ENCODE peak calls at places on chromosomes 13 and 19, in ten cellular contexts. One of them, this sample, is unnamed.

GRCh38 chr19:824885-825284 is 2.8 kb upstream of the AZU1 start:
- DNase-seq in CD8-positive, alpha-beta T cell: no peak
- DNase-seq in right lobe of liver: no peak
- DNase-seq in hepatocyte: no peak
- DNase-seq in GM23338: no peak
- DNase-seq in HFF-Myc: no peak
- DNase-seq in tibial artery: no peak
- DNase-seq in ovary: no peak
- DNase-seq in left ventricle myocardium inferior: no peak
- DNase-seq in cardiac fibroblast: no peak
- DNase-seq in this sample: no peak

GRCh38 chr19:38033658-38034150 is 126.7 kb downstream of the SIPA1L3 start:
- DNase-seq in CD8-positive, alpha-beta T cell: no peak
- DNase-seq in right lobe of liver: no peak
- DNase-seq in hepatocyte: no peak
- DNase-seq in GM23338: peak
- DNase-seq in HFF-Myc: no peak
- DNase-seq in tibial artery: no peak
- DNase-seq in ovary: no peak
- DNase-seq in left ventricle myocardium inferior: no peak
- DNase-seq in cardiac fibroblast: peak
- DNase-seq in this sample: no peak

GRCh38 chr13:113804017-113804702 is 45.1 kb downstream of the TMEM255B start:
- DNase-seq in CD8-positive, alpha-beta T cell: no peak
- DNase-seq in right lobe of liver: no peak
- DNase-seq in hepatocyte: no peak
- DNase-seq in GM23338: no peak
- DNase-seq in HFF-Myc: no peak
- DNase-seq in tibial artery: peak
- DNase-seq in ovary: no peak
- DNase-seq in left ventricle myocardium inferior: no peak
- DNase-seq in cardiac fibroblast: no peak
- DNase-seq in this sample: no peak

GRCh38 chr13:44191504-44192171 is 182.0 kb upstream of the SERP2 start:
- DNase-seq in CD8-positive, alpha-beta T cell: no peak
- DNase-seq in right lobe of liver: no peak
- DNase-seq in hepatocyte: peak
- DNase-seq in GM23338: peak
- DNase-seq in HFF-Myc: peak
- DNase-seq in tibial artery: peak
- DNase-seq in ovary: peak
- DNase-seq in left ventricle myocardium inferior: no peak
- DNase-seq in cardiac fibroblast: peak
- DNase-seq in this sample: no peak

GRCh38 chr13:31322025-31322424 is 122.2 kb downstream of the B3GLCT start:
- DNase-seq in CD8-positive, alpha-beta T cell: no peak
- DNase-seq in right lobe of liver: no peak
- DNase-seq in hepatocyte: peak
- DNase-seq in GM23338: no peak
- DNase-seq in HFF-Myc: no peak
- DNase-seq in tibial artery: no peak
- DNase-seq in ovary: no peak
- DNase-seq in left ventricle myocardium inferior: peak
- DNase-seq in cardiac fibroblast: peak
- DNase-seq in this sample: no peak

GRCh38 chr13:34155931-34156607 is 338.1 kb downstream of the RFC3 start:
- DNase-seq in CD8-positive, alpha-beta T cell: no peak
- DNase-seq in right lobe of liver: no peak
- DNase-seq in hepatocyte: peak
- DNase-seq in GM23338: no peak
- DNase-seq in HFF-Myc: peak
- DNase-seq in tibial artery: no peak
- DNase-seq in ovary: no peak
- DNase-seq in left ventricle myocardium inferior: no peak
- DNase-seq in cardiac fibroblast: peak
- DNase-seq in this sample: no peak

GRCh38 chr19:34574704-34575103 is 93.1 kb downstream of the WTIP start:
- DNase-seq in CD8-positive, alpha-beta T cell: no peak
- DNase-seq in right lobe of liver: no peak
- DNase-seq in hepatocyte: no peak
- DNase-seq in GM23338: no peak
- DNase-seq in HFF-Myc: no peak
- DNase-seq in tibial artery: no peak
- DNase-seq in ovary: no peak
- DNase-seq in left ventricle myocardium inferior: no peak
- DNase-seq in cardiac fibroblast: no peak
- DNase-seq in this sample: no peak

GRCh38 chr13:61685683-61686013 is 270.0 kb upstream of the PCDH20 start:
- DNase-seq in CD8-positive, alpha-beta T cell: no peak
- DNase-seq in right lobe of liver: no peak
- DNase-seq in hepatocyte: peak
- DNase-seq in GM23338: peak
- DNase-seq in HFF-Myc: no peak
- DNase-seq in tibial artery: no peak
- DNase-seq in ovary: no peak
- DNase-seq in left ventricle myocardium inferior: no peak
- DNase-seq in cardiac fibroblast: no peak
- DNase-seq in this sample: peak

GRCh38 chr13:35157143-35157755 is 215.2 kb downstream of the NBEA start:
- DNase-seq in CD8-positive, alpha-beta T cell: no peak
- DNase-seq in right lobe of liver: no peak
- DNase-seq in hepatocyte: peak
- DNase-seq in GM23338: peak
- DNase-seq in HFF-Myc: peak
- DNase-seq in tibial artery: no peak
- DNase-seq in ovary: no peak
- DNase-seq in left ventricle myocardium inferior: no peak
- DNase-seq in cardiac fibroblast: peak
- DNase-seq in this sample: no peak

GRCh38 chr13:27556109-27556508 is 64.2 kb downstream of the LNX2 start:
- DNase-seq in CD8-positive, alpha-beta T cell: no peak
- DNase-seq in right lobe of liver: no peak
- DNase-seq in hepatocyte: no peak
- DNase-seq in GM23338: no peak
- DNase-seq in HFF-Myc: no peak
- DNase-seq in tibial artery: peak
- DNase-seq in ovary: no peak
- DNase-seq in left ventricle myocardium inferior: no peak
- DNase-seq in cardiac fibroblast: peak
- DNase-seq in this sample: no peak

GRCh38 chr13:24161980-24162517 is 1.5 kb downstream of the SPATA13 start:
- DNase-seq in CD8-positive, alpha-beta T cell: no peak
- DNase-seq in right lobe of liver: no peak
- DNase-seq in hepatocyte: no peak
- DNase-seq in GM23338: no peak
- DNase-seq in HFF-Myc: no peak
- DNase-seq in tibial artery: no peak
- DNase-seq in ovary: no peak
- DNase-seq in left ventricle myocardium inferior: no peak
- DNase-seq in cardiac fibroblast: no peak
- DNase-seq in this sample: no peak

DNA sequence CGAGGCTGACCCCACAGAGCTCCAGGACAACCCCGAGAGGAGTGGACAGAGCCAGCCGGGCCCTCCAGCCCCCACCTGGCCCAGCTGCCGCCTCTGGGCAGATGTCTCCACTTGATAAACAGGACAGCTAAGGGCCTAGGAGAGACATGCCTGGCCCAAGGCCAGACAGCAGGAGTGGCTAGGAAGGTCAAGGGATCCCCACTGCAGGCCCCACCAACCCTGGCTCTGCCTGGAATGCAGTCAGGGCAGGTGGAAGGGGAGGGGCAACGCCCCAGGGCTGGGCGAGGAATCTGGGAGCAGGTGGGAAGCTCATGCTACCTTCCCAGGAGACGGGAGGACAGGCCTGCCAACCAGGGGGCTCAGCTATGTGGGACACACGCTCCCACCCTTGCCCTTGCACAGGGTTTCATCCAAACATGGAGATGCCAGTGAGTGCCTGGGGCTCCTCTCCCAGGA is 25.2 kb downstream of the SH3GL1 start:
- DNase-seq in CD8-positive, alpha-beta T cell: no peak
- DNase-seq in right lobe of liver: no peak
- DNase-seq in hepatocyte: peak
- DNase-seq in GM23338: peak
- DNase-seq in HFF-Myc: no peak
- DNase-seq in tibial artery: no peak
- DNase-seq in ovary: peak
- DNase-seq in left ventricle myocardium inferior: no peak
- DNase-seq in cardiac fibroblast: no peak
- DNase-seq in this sample: no peak
- H3K4me3 ChIP-seq in CD8-positive, alpha-beta T cell: no peak
- H3K4me3 ChIP-seq in right lobe of liver: no peak
- H3K4me3 ChIP-seq in hepatocyte: no peak
- H3K4me3 ChIP-seq in GM23338: peak
- H3K4me3 ChIP-seq in HFF-Myc: peak
- H3K4me3 ChIP-seq in tibial artery: peak
- H3K4me3 ChIP-seq in ovary: no peak
- H3K4me3 ChIP-seq in left ventricle myocardium inferior: peak
- H3K4me3 ChIP-seq in cardiac fibroblast: no peak
- H3K4me3 ChIP-seq in this sample: no peak

GRCh38 chr13:26112843-26113242 is 61.0 kb upstream of the SHISA2 start:
- DNase-seq in CD8-positive, alpha-beta T cell: no peak
- DNase-seq in right lobe of liver: no peak
- DNase-seq in hepatocyte: no peak
- DNase-seq in GM23338: peak
- DNase-seq in HFF-Myc: no peak
- DNase-seq in tibial artery: no peak
- DNase-seq in ovary: no peak
- DNase-seq in left ventricle myocardium inferior: no peak
- DNase-seq in cardiac fibroblast: peak
- DNase-seq in this sample: no peak
- TF ChIP-seq CTCF in CD8-positive, alpha-beta T cell: no peak
- TF ChIP-seq CTCF in right lobe of liver: no peak
- TF ChIP-seq CTCF in hepatocyte: peak
- TF ChIP-seq CTCF in GM23338: peak
- TF ChIP-seq CTCF in HFF-Myc: peak
- TF ChIP-seq CTCF in tibial artery: no peak
- TF ChIP-seq CTCF in ovary: no peak
- TF ChIP-seq CTCF in left ventricle myocardium inferior: no peak
- TF ChIP-seq CTCF in cardiac fibroblast: peak
- TF ChIP-seq CTCF in this sample: peak

GRCh38 chr13:97321616-97322321 is 99.6 kb downstream of the MBNL2 start:
- DNase-seq in CD8-positive, alpha-beta T cell: no peak
- DNase-seq in right lobe of liver: no peak
- DNase-seq in hepatocyte: no peak
- DNase-seq in GM23338: no peak
- DNase-seq in HFF-Myc: no peak
- DNase-seq in tibial artery: no peak
- DNase-seq in ovary: no peak
- DNase-seq in left ventricle myocardium inferior: no peak
- DNase-seq in cardiac fibroblast: no peak
- DNase-seq in this sample: no peak

GRCh38 chr13:97321101-97321500 is 99.0 kb downstream of the MBNL2 start:
- DNase-seq in CD8-positive, alpha-beta T cell: no peak
- DNase-seq in right lobe of liver: no peak
- DNase-seq in hepatocyte: no peak
- DNase-seq in GM23338: peak
- DNase-seq in HFF-Myc: no peak
- DNase-seq in tibial artery: no peak
- DNase-seq in ovary: no peak
- DNase-seq in left ventricle myocardium inferior: no peak
- DNase-seq in cardiac fibroblast: no peak
- DNase-seq in this sample: no peak

GRCh38 chr13:97317933-97318332 is 95.8 kb downstream of the MBNL2 start:
- DNase-seq in CD8-positive, alpha-beta T cell: no peak
- DNase-seq in right lobe of liver: no peak
- DNase-seq in hepatocyte: no peak
- DNase-seq in GM23338: no peak
- DNase-seq in HFF-Myc: no peak
- DNase-seq in tibial artery: no peak
- DNase-seq in ovary: no peak
- DNase-seq in left ventricle myocardium inferior: no peak
- DNase-seq in cardiac fibroblast: no peak
- DNase-seq in this sample: no peak

GRCh38 chr13:97318532-97318931 is 96.4 kb downstream of the MBNL2 start:
- DNase-seq in CD8-positive, alpha-beta T cell: no peak
- DNase-seq in right lobe of liver: no peak
- DNase-seq in hepatocyte: no peak
- DNase-seq in GM23338: no peak
- DNase-seq in HFF-Myc: no peak
- DNase-seq in tibial artery: no peak
- DNase-seq in ovary: no peak
- DNase-seq in left ventricle myocardium inferior: no peak
- DNase-seq in cardiac fibroblast: no peak
- DNase-seq in this sample: no peak

GRCh38 chr13:97319088-97319487 is 97.0 kb downstream of the MBNL2 start:
- DNase-seq in CD8-positive, alpha-beta T cell: no peak
- DNase-seq in right lobe of liver: no peak
- DNase-seq in hepatocyte: no peak
- DNase-seq in GM23338: no peak
- DNase-seq in HFF-Myc: no peak
- DNase-seq in tibial artery: no peak
- DNase-seq in ovary: peak
- DNase-seq in left ventricle myocardium inferior: peak
- DNase-seq in cardiac fibroblast: peak
- DNase-seq in this sample: no peak
- H3K4me3 ChIP-seq in CD8-positive, alpha-beta T cell: no peak
- H3K4me3 ChIP-seq in right lobe of liver: no peak
- H3K4me3 ChIP-seq in hepatocyte: no peak
- H3K4me3 ChIP-seq in GM23338: no peak
- H3K4me3 ChIP-seq in HFF-Myc: no peak
- H3K4me3 ChIP-seq in tibial artery: no peak
- H3K4me3 ChIP-seq in ovary: no peak
- H3K4me3 ChIP-seq in left ventricle myocardium inferior: no peak
- H3K4me3 ChIP-seq in cardiac fibroblast: no peak
- H3K4me3 ChIP-seq in this sample: no peak

GRCh38 chr19:14673088-14673487 is 1.6 kb downstream of the ADGRE3 start:
- DNase-seq in CD8-positive, alpha-beta T cell: no peak
- DNase-seq in right lobe of liver: no peak
- DNase-seq in hepatocyte: no peak
- DNase-seq in GM23338: no peak
- DNase-seq in HFF-Myc: no peak
- DNase-seq in tibial artery: no peak
- DNase-seq in ovary: no peak
- DNase-seq in left ventricle myocardium inferior: no peak
- DNase-seq in cardiac fibroblast: no peak
- DNase-seq in this sample: no peak

GRCh38 chr19:14678199-14678598 is 3.6 kb upstream of the ADGRE3 start:
- DNase-seq in CD8-positive, alpha-beta T cell: no peak
- DNase-seq in right lobe of liver: no peak
- DNase-seq in hepatocyte: no peak
- DNase-seq in GM23338: no peak
- DNase-seq in HFF-Myc: no peak
- DNase-seq in tibial artery: no peak
- DNase-seq in ovary: no peak
- DNase-seq in left ventricle myocardium inferior: no peak
- DNase-seq in cardiac fibroblast: no peak
- DNase-seq in this sample: no peak

GRCh38 chr19:14676762-14677161 is 2.1 kb upstream of the ADGRE3 start:
- DNase-seq in CD8-positive, alpha-beta T cell: no peak
- DNase-seq in right lobe of liver: no peak
- DNase-seq in hepatocyte: no peak
- DNase-seq in GM23338: no peak
- DNase-seq in HFF-Myc: no peak
- DNase-seq in tibial artery: no peak
- DNase-seq in ovary: no peak
- DNase-seq in left ventricle myocardium inferior: no peak
- DNase-seq in cardiac fibroblast: no peak
- DNase-seq in this sample: no peak

GRCh38 chr19:14674764-14675163 is at the start of gene ADGRE3:
- DNase-seq in CD8-positive, alpha-beta T cell: no peak
- DNase-seq in right lobe of liver: no peak
- DNase-seq in hepatocyte: no peak
- DNase-seq in GM23338: no peak
- DNase-seq in HFF-Myc: no peak
- DNase-seq in tibial artery: no peak
- DNase-seq in ovary: no peak
- DNase-seq in left ventricle myocardium inferior: no peak
- DNase-seq in cardiac fibroblast: peak
- DNase-seq in this sample: no peak

GRCh38 chr19:14677464-14677863 is 2.8 kb upstream of the ADGRE3 start:
- DNase-seq in CD8-positive, alpha-beta T cell: no peak
- DNase-seq in right lobe of liver: no peak
- DNase-seq in hepatocyte: no peak
- DNase-seq in GM23338: no peak
- DNase-seq in HFF-Myc: no peak
- DNase-seq in tibial artery: no peak
- DNase-seq in ovary: no peak
- DNase-seq in left ventricle myocardium inferior: no peak
- DNase-seq in cardiac fibroblast: no peak
- DNase-seq in this sample: no peak
- TF ChIP-seq CTCF in CD8-positive, alpha-beta T cell: no peak
- TF ChIP-seq CTCF in right lobe of liver: no peak
- TF ChIP-seq CTCF in hepatocyte: no peak
- TF ChIP-seq CTCF in GM23338: no peak
- TF ChIP-seq CTCF in HFF-Myc: no peak
- TF ChIP-seq CTCF in tibial artery: no peak
- TF ChIP-seq CTCF in ovary: no peak
- TF ChIP-seq CTCF in left ventricle myocardium inferior: no peak
- TF ChIP-seq CTCF in cardiac fibroblast: no peak
- TF ChIP-seq CTCF in this sample: no peak